ENCODE peak calls at places on chromosome 18, in ten cellular contexts. Y is cardiac fibroblast, L is left ventricle myocardium inferior, X is small intestine, J is left cardiac atrium, D is H1, C is cardiac septum, M is pancreas, S is GM23248, I is H7. T is an unnamed sample.

GRCh38 chr18:49020621-49021021 is 69.9 kb upstream of the SMAD7 start:
- DNase-seq in Y (no peak), L (no peak), X (no peak), J (peak), D (peak), C (peak), M (peak), S (peak), I (peak), T (peak)

GRCh38 chr18:9289698-9290097 is 44.9 kb upstream of the TWSG1 start:
- DNase-seq in Y (no peak), L (no peak), X (no peak), J (no peak), D (no peak), C (no peak), M (no peak), S (no peak), I (no peak), T (no peak)

GRCh38 chr18:28175930-28176673 is 828 bp downstream of the CDH2 start:
- DNase-seq in Y (peak), L (peak), X (no peak), J (no peak), D (peak), C (no peak), M (no peak), S (peak), I (peak), T (no peak)

GRCh38 chr18:7152485-7152884 is 34.9 kb upstream of the LAMA1 start:
- DNase-seq in Y (no peak), L (no peak), X (no peak), J (no peak), D (no peak), C (no peak), M (no peak), S (peak), I (no peak), T (no peak)

GRCh38 chr18:74499633-74500032 is 3.5 kb downstream of the CNDP2 start:
- DNase-seq in Y (peak), L (peak), X (peak), J (peak), D (no peak), C (peak), M (peak), S (peak), I (no peak), T (peak)

GRCh38 chr18:67144342-67144741 is 372.2 kb downstream of the DSEL start:
- DNase-seq in Y (no peak), L (no peak), X (no peak), J (no peak), D (no peak), C (no peak), M (no peak), S (no peak), I (no peak), T (no peak)

GRCh38 chr18:23239350-23239692 is 104.0 kb downstream of the CABLES1 start:
- DNase-seq in Y (no peak), L (no peak), X (no peak), J (no peak), D (no peak), C (no peak), M (no peak), S (no peak), I (no peak), T (no peak)

GRCh38 chr18:48621240-48621639 is 82.4 kb downstream of the CTIF start:
- DNase-seq in Y (peak), L (no peak), X (no peak), J (no peak), D (no peak), C (no peak), M (no peak), S (peak), I (no peak), T (no peak)

GRCh38 chr18:51226068-51226467 is 28.6 kb upstream of the MEX3C start:
- DNase-seq in Y (no peak), L (no peak), X (no peak), J (no peak), D (no peak), C (no peak), M (no peak), S (no peak), I (no peak), T (no peak)

GRCh38 chr18:215448-216010 is 52.3 kb downstream of the THOC1 start:
- DNase-seq in Y (no peak), L (no peak), X (no peak), J (no peak), D (no peak), C (no peak), M (no peak), S (no peak), I (no peak), T (no peak)

GRCh38 chr18:44589709-44590108 is 91.0 kb upstream of the SETBP1 start:
- DNase-seq in Y (peak), L (no peak), X (no peak), J (no peak), D (no peak), C (no peak), M (no peak), S (peak), I (no peak), T (no peak)

GRCh38 chr18:7577706-7578105 is 10.6 kb downstream of the PTPRM start:
- DNase-seq in Y (peak), L (no peak), X (no peak), J (no peak), D (peak), C (no peak), M (no peak), S (peak), I (peak), T (no peak)

GRCh38 chr18:73340135-73340934 is 472.5 kb upstream of the NETO1 start:
- DNase-seq in Y (peak), L (no peak), X (no peak), J (no peak), D (no peak), C (no peak), M (peak), S (peak), I (no peak), T (no peak)

GRCh38 chr18:25039781-25040180 is 312.2 kb downstream of the ZNF521 start:
- DNase-seq in Y (no peak), L (no peak), X (peak), J (no peak), D (no peak), C (no peak), M (no peak), S (no peak), I (no peak), T (no peak)

GRCh38 chr18:64416990-64417389 is 268.1 kb upstream of the LINC00305 start:
- DNase-seq in Y (no peak), L (no peak), X (no peak), J (no peak), D (no peak), C (no peak), M (no peak), S (no peak), I (peak), T (no peak)

GRCh38 chr18:3281456-3282400 is 19.8 kb downstream of the MYL12B start:
- DNase-seq in Y (peak), L (no peak), X (peak), J (no peak), D (no peak), C (no peak), M (no peak), S (peak), I (peak), T (no peak)

GRCh38 chr18:56003009-56003408 is 415.0 kb upstream of the TCF4 start:
- DNase-seq in Y (no peak), L (no peak), X (no peak), J (no peak), D (no peak), C (no peak), M (no peak), S (no peak), I (no peak), T (no peak)

GRCh38 chr18:39558658-39559057 is 1993.1 kb upstream of the CELF4 start:
- DNase-seq in Y (no peak), L (no peak), X (no peak), J (no peak), D (no peak), C (no peak), M (no peak), S (no peak), I (no peak), T (no peak)

GRCh38 chr18:61732854-61733253 is 160.0 kb downstream of the RNF152 start:
- DNase-seq in Y (peak), L (no peak), X (no peak), J (peak), D (no peak), C (no peak), M (no peak), S (peak), I (no peak), T (no peak)

GRCh38 chr18:48230459-48231113 is 178.6 kb downstream of the ZBTB7C start:
- DNase-seq in Y (peak), L (no peak), X (peak), J (peak), D (peak), C (no peak), M (no peak), S (peak), I (peak), T (peak)

GRCh38 chr18:27771571-27771970 is 405.4 kb downstream of the CDH2 start:
- DNase-seq in Y (no peak), L (no peak), X (no peak), J (no peak), D (no peak), C (no peak), M (no peak), S (no peak), I (no peak), T (no peak)

GRCh38 chr18:55781481-55781957 is 193.5 kb upstream of the TCF4 start:
- DNase-seq in Y (peak), L (peak), X (no peak), J (peak), D (peak), C (no peak), M (no peak), S (peak), I (peak), T (peak)

GRCh38 chr18:76374330-76375281 is 120.4 kb downstream of the ZNF516 start:
- DNase-seq in Y (no peak), L (no peak), X (no peak), J (no peak), D (no peak), C (no peak), M (no peak), S (no peak), I (no peak), T (no peak)

GRCh38 chr18:2570772-2571199 is 519 bp downstream of the METTL4 start:
- DNase-seq in Y (peak), L (peak), X (peak), J (peak), D (peak), C (peak), M (peak), S (peak), I (peak), T (peak)

GRCh38 chr18:22846088-22846683 is 86.9 kb upstream of the RBBP8 start:
- DNase-seq in Y (peak), L (no peak), X (peak), J (no peak), D (no peak), C (no peak), M (no peak), S (peak), I (no peak), T (no peak)